ENCODE peak calls at places on chromosomes 11 and 22, in nine cellular contexts. I is AG04450, H is neural progenitor cell, F is colonic mucosa, O is mucosa of descending colon, P is neural crest cell, G is epithelial cell of proximal tubule, X is pancreas, N is fibroblast of the aortic adventitia. U is an unnamed sample.

GRCh38 chr22:25827415-25827814 is 85.4 kb downstream of the MYO18B start:
- DNase-seq in P (no peak), F (no peak), H (peak; percentile 68), X (no peak), N (no peak), G (no peak), I (no peak), O (no peak), U (no peak)

GRCh38 chr11:17578296-17578695 is 31.2 kb downstream of the OTOG start:
- DNase-seq in F (no peak), G (no peak), O (no peak), N (no peak), H (no peak), I (no peak), P (no peak), X (no peak), U (no peak)

GRCh38 chr11:19811391-19811790 is 98.8 kb downstream of the NAV2 start:
- DNase-seq in N (no peak), O (no peak), I (no peak), F (no peak), H (no peak), G (no peak), X (no peak), P (no peak), U (no peak)

GRCh38 chr11:16612801-16613400 is 125.5 kb upstream of the C11orf58 start:
- DNase-seq in F (no peak), N (no peak), I (no peak), G (no peak), O (no peak), X (no peak), H (peak; percentile 53), P (no peak), U (no peak)

GRCh38 chr11:126751242-126751641 is 249.3 kb downstream of the KIRREL3 start:
- DNase-seq in O (no peak), P (no peak), X (no peak), I (peak; percentile 76), H (no peak), F (no peak), N (peak; percentile 46), G (no peak), U (no peak)

GRCh38 chr22:41742918-41743317 is 43.6 kb downstream of the MEI1 start:
- DNase-seq in F (no peak), I (no peak), O (no peak), G (no peak), N (no peak), P (no peak), X (no peak), H (peak; percentile 21), U (no peak)

GRCh38 chr11:41245184-41245583 is 214.3 kb downstream of the LRRC4C start:
- DNase-seq in X (no peak), I (no peak), P (no peak), O (no peak), G (no peak), N (no peak), F (no peak), H (no peak), U (no peak)

GRCh38 chr11:72740060-72740424 is 12.2 kb downstream of the ARAP1 start:
- DNase-seq in X (no peak), I (no peak), N (no peak), P (no peak), F (no peak), H (no peak), G (no peak), O (no peak), U (no peak)

GRCh38 chr11:115660072-115660805 is 156.0 kb upstream of the CADM1 start:
- DNase-seq in O (no peak), P (no peak), H (peak; percentile 62), G (no peak), F (no peak), N (no peak), X (no peak), I (no peak), U (no peak)

GRCh38 chr11:121100943-121101342 is at the start of gene TECTA:
- DNase-seq in G (no peak), N (no peak), F (no peak), P (no peak), H (peak; percentile 44), O (no peak), X (no peak), I (no peak), U (no peak)

GRCh38 chr11:71545405-71545966 is 2.7 kb upstream of the KRTAP5-9 start:
- DNase-seq in P (no peak), F (no peak), G (no peak), I (no peak), O (no peak), N (no peak), H (no peak), X (no peak), U (no peak)

GRCh38 chr11:8699903-8700302 is 17.3 kb downstream of the RPL27A start:
- DNase-seq in X (peak; percentile 71), I (no peak), P (peak; percentile 22), F (no peak), O (no peak), H (peak; percentile 15), N (peak; percentile 63), G (no peak), U (no peak)

GRCh38 chr11:85751738-85752137 is 59.2 kb downstream of the SYTL2 start:
- DNase-seq in O (no peak), F (no peak), I (no peak), N (peak; percentile 9), H (no peak), G (no peak), X (no peak), P (no peak), U (no peak)

GRCh38 chr11:33723238-33723881 is 12.9 kb downstream of the CD59 start:
- DNase-seq in O (no peak), N (peak; percentile 96), P (no peak), H (no peak), F (no peak), G (peak; percentile 96), X (no peak), I (peak; percentile 60), U (peak; percentile 74)

GRCh38 chr11:100929377-100929776 is 200.2 kb downstream of the PGR start:
- DNase-seq in I (no peak), N (peak; percentile 69), G (no peak), P (no peak), O (no peak), F (no peak), H (no peak), X (no peak), U (peak; percentile 56)

GRCh38 chr11:45931739-45932138 is 9.3 kb downstream of the LARGE2 start:
- DNase-seq in X (no peak), P (no peak), F (no peak), O (no peak), G (no peak), I (no peak), H (no peak), N (no peak), U (no peak)

GRCh38 chr11:81915045-81915444 is 818.6 kb downstream of the FAM181B start:
- DNase-seq in P (no peak), F (no peak), H (no peak), I (no peak), G (no peak), X (no peak), N (peak; percentile 22), O (no peak), U (no peak)

GRCh38 chr11:72930011-72930410 is 115.8 kb downstream of the ATG16L2 start:
- DNase-seq in N (peak; percentile 37), O (no peak), F (no peak), X (no peak), P (no peak), H (peak; percentile 52), I (no peak), G (no peak), U (no peak)

GRCh38 chr11:769887-770641 is 7.2 kb downstream of the GATD1 start:
- DNase-seq in O (no peak), N (no peak), H (no peak), P (no peak), F (no peak), G (no peak), X (no peak), I (no peak), U (no peak)

GRCh38 chr22:44523981-44524759 is 26.1 kb upstream of the RTL6 start:
- DNase-seq in O (no peak), N (peak; percentile 97), G (peak; percentile 18), I (peak; percentile 96), H (no peak), P (no peak), X (no peak), F (peak; percentile 30), U (peak; percentile 85)

GRCh38 chr11:20840341-20840740 is 171.0 kb downstream of the NELL1 start:
- DNase-seq in O (no peak), N (no peak), X (no peak), G (no peak), P (no peak), H (no peak), I (no peak), F (no peak), U (no peak)

GRCh38 chr11:73308003-73308962 is at the start of gene ARHGEF17:
- DNase-seq in P (peak; percentile 74), X (peak; percentile 70), H (peak; percentile 93), O (peak; percentile 79), I (no peak), G (no peak), F (peak; percentile 68), N (peak; percentile 75), U (peak; percentile 62)

GRCh38 chr11:10623797-10624761 is 55.6 kb upstream of the LYVE1 start:
- DNase-seq in X (no peak), P (peak; percentile 22), I (no peak), H (no peak), G (no peak), N (peak; percentile 16), F (no peak), O (no peak), U (no peak)
- TF ChIP-seq CTCF in X (no peak), P (peak; percentile 46), I (peak; percentile 64), H (peak; percentile 14), G (peak; percentile 69), N (peak; percentile 47), F (peak; percentile 12), O (no peak), U (peak; percentile 74)

DNA sequence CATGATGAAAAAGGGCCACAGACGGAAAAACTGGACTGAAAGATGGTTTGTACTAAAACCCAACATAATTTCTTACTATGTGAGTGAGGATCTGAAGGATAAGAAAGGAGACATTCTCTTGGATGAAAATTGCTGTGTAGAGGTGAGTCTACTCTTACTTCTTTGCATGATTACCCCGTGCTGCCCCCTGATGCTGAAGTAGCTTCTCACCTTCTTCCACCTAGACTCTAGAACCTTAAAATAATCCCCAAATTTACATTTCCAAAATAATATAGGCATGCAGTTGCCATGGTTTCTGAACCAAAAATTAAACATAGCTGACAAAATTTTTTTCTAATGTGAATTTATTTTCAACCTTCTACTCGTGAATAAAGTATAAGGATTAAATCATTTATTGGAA is 64.2 kb downstream of the SWAP70 start:
- DNase-seq in I (no peak), X (no peak), O (no peak), G (no peak), P (no peak), N (no peak), H (no peak), F (no peak), U (no peak)
- TF ChIP-seq CTCF in I (no peak), X (no peak), O (no peak), G (no peak), P (no peak), N (no peak), H (no peak), F (no peak), U (no peak)

GRCh38 chr11:4551346-4551979 is 6.5 kb downstream of the OR52M1 start:
- DNase-seq in H (peak; percentile 10), G (no peak), X (no peak), P (no peak), F (no peak), O (no peak), N (peak; percentile 12), I (no peak), U (no peak)
- TF ChIP-seq CTCF in H (peak; percentile 46), G (peak; percentile 69), X (no peak), P (peak; percentile 35), F (no peak), O (no peak), N (peak; percentile 26), I (peak; percentile 51), U (peak; percentile 59)

GRCh38 chr22:30556388-30556787 is 9.8 kb upstream of the SEC14L6 start:
- DNase-seq in F (no peak), G (no peak), P (no peak), O (no peak), X (no peak), N (no peak), H (peak; percentile 30), I (no peak), U (no peak)
- TF ChIP-seq CTCF in F (no peak), G (peak; percentile 33), P (no peak), O (no peak), X (no peak), N (no peak), H (peak; percentile 25), I (no peak), U (peak; percentile 16)

U was measured in HFFc6.